ENCODE peak calls at places on chromosomes 2 and 18, in six cellular contexts. N is Calu3; I is naive thymus-derived CD4-positive, alpha-beta T cell; Y is ovary; S is kidney epithelial cell; J is MG63. R is an unnamed sample.

GRCh38 chr2:225354281-225354774 is 45.2 kb upstream of the NYAP2 start:
- DNase-seq in N (no peak), I (no peak), Y (no peak), S (peak; percentile 82), J (peak; percentile 11), R (no peak)

GRCh38 chr2:219019436-219019835 is 21.9 kb downstream of the CFAP65 start:
- DNase-seq in N (no peak), I (no peak), Y (no peak), S (no peak), J (no peak), R (no peak)

GRCh38 chr2:128304715-128305554 is 13.7 kb downstream of the HS6ST1 start:
- DNase-seq in N (peak; percentile 72), I (no peak), Y (peak; percentile 95), S (peak; percentile 87), J (peak; percentile 92), R (no peak)

GRCh38 chr18:58687871-58688308 is 16.6 kb downstream of the MALT1 start:
- DNase-seq in N (no peak), I (peak; percentile 91), Y (no peak), S (no peak), J (no peak), R (no peak)

GRCh38 chr2:55038428-55038827 is 11.8 kb downstream of the RTN4 start:
- DNase-seq in N (no peak), I (no peak), Y (no peak), S (no peak), J (no peak), R (no peak)

GRCh38 chr2:238573065-238573778 is 146.5 kb downstream of the ASB1 start:
- DNase-seq in N (peak; percentile 54), I (no peak), Y (no peak), S (no peak), J (no peak), R (no peak)

GRCh38 chr18:2723207-2723606 is 67.7 kb downstream of the SMCHD1 start:
- DNase-seq in N (no peak), I (no peak), Y (no peak), S (no peak), J (no peak), R (no peak)

GRCh38 chr2:30736461-30737325 is 70.6 kb downstream of the CAPN13 start:
- DNase-seq in N (no peak), I (no peak), Y (no peak), S (no peak), J (no peak), R (no peak)

GRCh38 chr2:19709553-19709952 is 192.2 kb downstream of the TTC32 start:
- DNase-seq in N (no peak), I (no peak), Y (no peak), S (no peak), J (no peak), R (no peak)

GRCh38 chr2:168166902-168167510 is 80.4 kb downstream of the STK39 start:
- DNase-seq in N (peak; percentile 21), I (no peak), Y (no peak), S (peak; percentile 51), J (peak; percentile 21), R (no peak)

GRCh38 chr18:28015671-28016070 is 161.3 kb downstream of the CDH2 start:
- DNase-seq in N (no peak), I (no peak), Y (no peak), S (no peak), J (no peak), R (no peak)

GRCh38 chr2:64586883-64587481 is 62.9 kb downstream of the AFTPH start:
- DNase-seq in N (no peak), I (peak; percentile 46), Y (no peak), S (no peak), J (no peak), R (no peak)

GRCh38 chr2:3296182-3296972 is 81.2 kb downstream of the EIPR1 start:
- DNase-seq in N (no peak), I (no peak), Y (no peak), S (no peak), J (no peak), R (no peak)

GRCh38 chr18:75207298-75208054 is 1.5 kb downstream of the PTGR3 start:
- DNase-seq in N (no peak), I (no peak), Y (no peak), S (no peak), J (peak; percentile 62), R (no peak)

GRCh38 chr2:113157897-113158753 is 15.6 kb upstream of the PSD4 start:
- DNase-seq in N (no peak), I (no peak), Y (no peak), S (no peak), J (peak; percentile 17), R (no peak)

R was measured in activated B cell treated with CpG ODN at 0.5 μM for 24 hours.